ENCODE peak calls at places on chromosomes 1 and 21, in seven cellular contexts. C is brain microvascular endothelial cell, Q is tibial artery, E is choroid plexus epithelial cell, W is MM.1S, F is neural progenitor cell, D is tibial nerve. I is an unnamed sample.

GRCh38 chr1:2014726-2015382 is 4.3 kb upstream of the GABRD start:
- DNase-seq in C (no peak), Q (no peak), E (no peak), W (no peak), F (no peak), D (no peak), I (no peak)

GRCh38 chr1:167529829-167530474 is 11.6 kb upstream of the CD247 start:
- DNase-seq in C (no peak), Q (no peak), E (peak; percentile 56), W (no peak), F (no peak), D (no peak), I (no peak)

GRCh38 chr1:20187103-20187812 is 940 bp upstream of the PLA2G2C start:
- DNase-seq in C (no peak), Q (no peak), E (no peak), W (no peak), F (no peak), D (no peak), I (no peak)

GRCh38 chr1:185439727-185440415 is 122.8 kb upstream of the IVNS1ABP start:
- DNase-seq in C (peak; percentile 78), Q (no peak), E (peak; percentile 67), W (no peak), F (no peak), D (no peak), I (peak; percentile 98)

GRCh38 chr1:45573231-45573804 is 10.5 kb upstream of the NASP start:
- DNase-seq in C (no peak), Q (no peak), E (peak; percentile 53), W (no peak), F (peak; percentile 40), D (no peak), I (no peak)

GRCh38 chr1:223363856-223364684 is at the start of gene SUSD4:
- DNase-seq in C (no peak), Q (no peak), E (no peak), W (peak; percentile 86), F (peak; percentile 90), D (no peak), I (no peak)

GRCh38 chr1:230907472-230908205 is 39.3 kb upstream of the C1orf198 start:
- DNase-seq in C (no peak), Q (no peak), E (no peak), W (no peak), F (no peak), D (no peak), I (no peak)

GRCh38 chr21:14864211-14865021 is 200.4 kb downstream of the NRIP1 start:
- DNase-seq in C (peak; percentile 85), Q (no peak), E (peak; percentile 90), W (peak; percentile 16), F (peak; percentile 69), D (peak; percentile 77), I (peak; percentile 73)

GRCh38 chr1:207815466-207815865 is 63.6 kb downstream of the CD46 start:
- DNase-seq in C (no peak), Q (no peak), E (no peak), W (no peak), F (no peak), D (no peak), I (no peak)

GRCh38 chr1:51283977-51284376 is 46.4 kb downstream of the TTC39A start:
- DNase-seq in C (no peak), Q (no peak), E (no peak), W (no peak), F (no peak), D (no peak), I (no peak)

GRCh38 chr1:200894712-200895447 is at the start of gene INAVA:
- DNase-seq in C (no peak), Q (no peak), E (no peak), W (no peak), F (no peak), D (no peak), I (peak; percentile 86)

GRCh38 chr1:45340816-45341215 is 576 bp upstream of the MUTYH start:
- DNase-seq in C (no peak), Q (no peak), E (no peak), W (peak; percentile 54), F (no peak), D (no peak), I (no peak)

GRCh38 chr1:168092566-168093355 is 44.0 kb downstream of the GPR161 start:
- DNase-seq in C (no peak), Q (no peak), E (peak; percentile 30), W (no peak), F (peak; percentile 54), D (no peak), I (peak; percentile 17)

GRCh38 chr1:150272379-150272840 is at the start of gene C1orf54:
- DNase-seq in C (peak; percentile 64), Q (peak; percentile 92), E (peak; percentile 84), W (no peak), F (peak; percentile 84), D (peak; percentile 74), I (no peak)

GRCh38 chr1:41397020-41397419 is 35.8 kb downstream of the FOXO6 start:
- DNase-seq in C (no peak), Q (no peak), E (no peak), W (no peak), F (no peak), D (no peak), I (no peak)

GRCh38 chr1:84253891-84254290 is 47.6 kb upstream of the SAMD13 start:
- DNase-seq in C (peak; percentile 94), Q (peak; percentile 76), E (peak; percentile 88), W (no peak), F (no peak), D (no peak), I (peak; percentile 98)

GRCh38 chr1:205365945-205366463 is 9.3 kb upstream of the KLHDC8A start:
- DNase-seq in C (no peak), Q (no peak), E (no peak), W (no peak), F (no peak), D (no peak), I (peak; percentile 29)

GRCh38 chr1:180235077-180235501 is 5.0 kb downstream of the LHX4 start:
- DNase-seq in C (no peak), Q (peak; percentile 41), E (no peak), W (no peak), F (peak; percentile 70), D (no peak), I (no peak)

GRCh38 chr1:17540255-17541001 is 930 bp downstream of the ARHGEF10L start:
- DNase-seq in C (no peak), Q (peak; percentile 90), E (no peak), W (no peak), F (peak; percentile 87), D (peak; percentile 53), I (no peak)

GRCh38 chr1:236083650-236084385 is 18.9 kb upstream of the NID1 start:
- DNase-seq in C (peak; percentile 52), Q (no peak), E (peak; percentile 55), W (no peak), F (no peak), D (no peak), I (peak; percentile 94)

GRCh38 chr1:64484651-64485050 is 14.7 kb downstream of the CACHD1 start:
- DNase-seq in C (no peak), Q (no peak), E (no peak), W (no peak), F (no peak), D (no peak), I (peak; percentile 53)

GRCh38 chr1:214281030-214281901 is at the start of gene SMYD2:
- DNase-seq in C (no peak), Q (peak; percentile 83), E (peak; percentile 47), W (peak; percentile 78), F (peak; percentile 78), D (peak; percentile 27), I (peak; percentile 83)

GRCh38 chr1:150562384-150563339 is 13.5 kb downstream of the ADAMTSL4 start:
- DNase-seq in C (no peak), Q (no peak), E (peak; percentile 42), W (peak; percentile 100), F (peak; percentile 73), D (no peak), I (no peak)

GRCh38 chr1:227318003-227318851 is at the start of gene CDC42BPA:
- DNase-seq in C (peak; percentile 85), Q (peak; percentile 90), E (peak; percentile 91), W (peak; percentile 71), F (peak; percentile 92), D (peak; percentile 67), I (peak; percentile 73)

GRCh38 chr1:227318852-227319607 is 738 bp upstream of the CDC42BPA start:
- DNase-seq in C (peak; percentile 30), Q (peak; percentile 70), E (peak; percentile 50), W (no peak), F (peak; percentile 81), D (peak; percentile 49), I (peak; percentile 75)

GRCh38 chr1:227316456-227316855 is 1.8 kb downstream of the CDC42BPA start:
- DNase-seq in C (no peak), Q (no peak), E (no peak), W (no peak), F (no peak), D (no peak), I (no peak)

GRCh38 chr1:227316941-227317540 is 1.3 kb downstream of the CDC42BPA start:
- DNase-seq in C (peak; percentile 22), Q (no peak), E (peak; percentile 49), W (no peak), F (peak; percentile 12), D (no peak), I (no peak)

GRCh38 chr1:227317541-227318002 is 720 bp downstream of the CDC42BPA start:
- DNase-seq in C (peak; percentile 52), Q (peak; percentile 71), E (peak; percentile 65), W (peak; percentile 47), F (peak; percentile 80), D (peak; percentile 16), I (peak; percentile 62)
- TF ChIP-seq CTCF in C (peak; percentile 42), Q (peak; percentile 33), E (peak; percentile 33), W (peak; percentile 19), F (peak; percentile 32), D (no peak), I (no peak)

DNA sequence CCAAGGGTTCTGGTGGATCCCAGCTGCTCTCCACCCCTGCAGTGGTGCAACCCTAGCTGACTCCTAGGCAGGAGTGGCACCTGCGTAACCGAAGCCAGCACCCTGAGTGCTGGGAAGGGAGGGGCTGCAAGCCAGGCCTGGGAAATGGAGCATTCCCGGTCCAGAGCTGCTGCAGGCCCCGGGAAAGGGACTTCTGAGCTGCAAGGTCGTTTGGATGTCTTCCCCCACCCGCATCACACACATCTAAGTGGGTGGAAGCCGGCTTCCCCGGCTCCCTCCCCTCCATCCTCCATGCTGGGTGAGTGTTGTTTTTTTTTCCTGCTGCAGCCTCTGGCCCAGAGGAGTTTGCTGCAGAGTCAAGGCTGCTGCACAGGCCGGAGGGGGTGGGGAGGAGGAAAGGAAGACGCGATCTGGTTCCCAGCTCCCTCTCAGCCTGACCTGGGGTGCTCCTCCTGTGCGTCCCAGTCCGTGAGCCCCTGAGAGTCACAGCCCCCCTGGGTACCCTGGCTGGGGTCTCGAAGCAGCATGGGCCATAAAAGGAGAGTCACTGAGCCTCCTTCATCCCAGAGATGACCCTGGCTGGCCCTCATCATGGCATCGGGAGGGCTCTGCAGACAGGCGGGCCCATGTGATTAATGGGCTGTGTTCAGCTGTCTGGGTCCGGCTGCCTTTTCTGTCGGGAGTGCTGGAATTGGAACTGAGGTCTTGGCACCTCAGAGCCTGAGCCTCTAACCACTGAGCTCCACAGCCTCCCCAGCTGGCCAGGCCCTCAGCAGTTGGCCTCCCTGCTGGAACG is 16.2 kb downstream of the H6PD start:
- DNase-seq in C (peak; percentile 15), Q (no peak), E (peak; percentile 50), W (no peak), F (no peak), D (no peak), I (no peak)
- TF ChIP-seq CTCF in C (no peak), Q (no peak), E (no peak), W (no peak), F (no peak), D (no peak), I (no peak)

GRCh38 chr1:154335351-154335714 is 10.0 kb downstream of the ATP8B2 start:
- DNase-seq in C (no peak), Q (no peak), E (no peak), W (no peak), F (no peak), D (no peak), I (no peak)
- TF ChIP-seq CTCF in C (no peak), Q (no peak), E (no peak), W (no peak), F (peak; percentile 3), D (no peak), I (no peak)

GRCh38 chr1:11881749-11882441 is 23.1 kb upstream of the NPPB start:
- DNase-seq in C (no peak), Q (no peak), E (no peak), W (no peak), F (no peak), D (no peak), I (no peak)
- TF ChIP-seq CTCF in C (no peak), Q (no peak), E (no peak), W (no peak), F (no peak), D (no peak), I (no peak)

I was measured in bronchial epithelial cell.